ENCODE peak calls at places on chromosomes 4 and X, in nine cellular contexts. R, O, Z, T, H, D, X, A and S are unnamed samples.

GRCh38 chrX:24137192-24137591 is 12.3 kb upstream of the ZFX start:
- DNase-seq in R (no peak), O (no peak), Z (no peak), T (no peak), H (no peak), D (no peak), X (no peak), A (no peak), S (no peak)

GRCh38 chr4:154781126-154781982 is at the start of gene RBM46:
- DNase-seq in R (no peak), O (no peak), Z (no peak), T (no peak), H (peak; percentile 44), D (no peak), X (no peak), A (no peak), S (no peak)

GRCh38 chr4:149708513-149709175 is 107.0 kb downstream of the IQCM start:
- DNase-seq in R (no peak), O (no peak), Z (no peak), T (no peak), H (no peak), D (no peak), X (no peak), A (no peak), S (peak; percentile 67)

GRCh38 chr4:70734971-70735370 is 13.2 kb downstream of the RUFY3 start:
- DNase-seq in R (no peak), O (no peak), Z (no peak), T (no peak), H (no peak), D (no peak), X (no peak), A (no peak), S (no peak)

GRCh38 chr4:96630839-96631238 is 790.9 kb downstream of the PDHA2 start:
- DNase-seq in R (no peak), O (no peak), Z (no peak), T (no peak), H (no peak), D (no peak), X (no peak), A (no peak), S (no peak)

GRCh38 chr4:80831383-80832361 is 198.8 kb upstream of the BMP3 start:
- DNase-seq in R (no peak), O (no peak), Z (no peak), T (no peak), H (no peak), D (no peak), X (no peak), A (no peak), S (no peak)

GRCh38 chr4:113845138-113845537 is 83.6 kb upstream of the CAMK2D start:
- DNase-seq in R (no peak), O (no peak), Z (no peak), T (no peak), H (no peak), D (no peak), X (peak; percentile 22), A (no peak), S (no peak)

GRCh38 chr4:88219099-88219498 is 60.7 kb upstream of the ABCG2 start:
- DNase-seq in R (no peak), O (peak; percentile 63), Z (no peak), T (peak; percentile 47), H (no peak), D (peak; percentile 28), X (peak; percentile 73), A (no peak), S (no peak)

GRCh38 chr4:90183254-90183653 is 56.1 kb downstream of the CCSER1 start:
- DNase-seq in R (no peak), O (no peak), Z (no peak), T (no peak), H (no peak), D (no peak), X (no peak), A (no peak), S (no peak)

GRCh38 chr4:72909461-72909860 is 160.1 kb downstream of the COX18 start:
- DNase-seq in R (no peak), O (no peak), Z (no peak), T (peak; percentile 63), H (no peak), D (no peak), X (no peak), A (no peak), S (no peak)

GRCh38 chr4:20101831-20102230 is 149.9 kb upstream of the SLIT2 start:
- DNase-seq in R (no peak), O (no peak), Z (no peak), T (no peak), H (no peak), D (no peak), X (no peak), A (no peak), S (no peak)

GRCh38 chr4:80989921-80990544 is 40.5 kb upstream of the BMP3 start:
- DNase-seq in R (no peak), O (peak; percentile 72), Z (no peak), T (peak; percentile 43), H (no peak), D (peak; percentile 20), X (peak; percentile 78), A (no peak), S (peak; percentile 37)

GRCh38 chr4:102612824-102613366 is 111.7 kb downstream of the NFKB1 start:
- DNase-seq in R (no peak), O (no peak), Z (no peak), T (no peak), H (no peak), D (no peak), X (no peak), A (no peak), S (no peak)

GRCh38 chrX:144566592-144566991 is 680.7 kb upstream of the SPANXN1 start:
- DNase-seq in R (no peak), O (no peak), Z (no peak), T (no peak), H (no peak), D (no peak), X (no peak), A (no peak), S (no peak)
- TF ChIP-seq CTCF in R (no peak), O (no peak), Z (no peak), T (no peak), H (no peak), D (peak; percentile 8), X (no peak), A (no peak), S (no peak)

GRCh38 chrX:153474266-153474665 is 3.9 kb upstream of the HAUS7 start:
- DNase-seq in R (no peak), O (no peak), Z (no peak), T (peak; percentile 45), H (no peak), D (no peak), X (no peak), A (no peak), S (no peak)

GRCh38 chrX:153473126-153473525 is 2.8 kb upstream of the HAUS7 start:
- DNase-seq in R (no peak), O (no peak), Z (no peak), T (no peak), H (no peak), D (no peak), X (no peak), A (no peak), S (no peak)

GRCh38 chrX:153475751-153476281 is 5.4 kb upstream of the HAUS7 start:
- DNase-seq in R (no peak), O (no peak), Z (no peak), T (no peak), H (no peak), D (no peak), X (no peak), A (no peak), S (no peak)

GRCh38 chrX:153476628-153477027 is 6.3 kb upstream of the HAUS7 start:
- DNase-seq in R (no peak), O (no peak), Z (no peak), T (no peak), H (no peak), D (no peak), X (peak; percentile 76), A (no peak), S (no peak)

GRCh38 chrX:153474718-153475117 is 4.3 kb upstream of the HAUS7 start:
- DNase-seq in R (peak; percentile 48), O (no peak), Z (peak; percentile 65), T (peak; percentile 61), H (peak; percentile 69), D (no peak), X (peak; percentile 73), A (peak; percentile 88), S (no peak)
- H3K4me3 ChIP-seq in R (no peak overlapping the region), O (no peak overlapping the region), Z (peak overlapping the region; percentile 37), T (peak overlapping the region; percentile 31), H (no peak overlapping the region), D (peak overlapping the region; percentile 13), X (no peak overlapping the region), A (peak overlapping the region; percentile 29), S (no peak overlapping the region)

GRCh38 chr4:74536557-74536956 is 91.6 kb downstream of the AREG start:
- DNase-seq in R (no peak), O (no peak), Z (no peak), T (no peak), H (no peak), D (no peak), X (peak; percentile 60), A (no peak), S (no peak)
- TF ChIP-seq CTCF in R (no peak), O (no peak), Z (peak; percentile 11), T (no peak), H (no peak), D (peak; percentile 8), X (peak; percentile 36), A (no peak), S (peak; percentile 47)

DNA sequence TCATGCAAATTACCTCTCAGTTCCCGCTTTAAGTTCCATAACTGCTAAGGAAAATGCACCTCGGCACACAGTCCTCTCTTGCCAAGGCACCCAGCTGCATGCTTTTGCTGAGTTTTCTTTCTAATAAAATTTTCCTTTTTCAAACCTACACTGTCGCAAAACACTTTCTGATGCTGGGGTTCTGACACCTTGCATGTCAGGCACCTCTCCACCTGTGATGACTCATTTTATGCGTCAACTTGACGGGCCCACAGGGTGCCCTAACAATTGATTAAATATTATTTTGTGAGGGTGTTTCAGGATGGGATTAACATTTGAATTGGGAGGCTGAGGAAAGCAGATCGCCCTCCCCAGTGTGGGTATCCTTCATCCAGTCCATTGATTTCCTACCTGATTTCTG is 291.0 kb upstream of the STS start:
- DNase-seq in R (no peak), O (no peak), Z (no peak), T (no peak), H (no peak), D (no peak), X (no peak), A (no peak), S (no peak)
- H3K4me3 ChIP-seq in R (no peak overlapping the region), O (no peak overlapping the region), Z (no peak overlapping the region), T (no peak overlapping the region), H (no peak overlapping the region), D (no peak overlapping the region), X (no peak overlapping the region), A (no peak overlapping the region), S (no peak overlapping the region)

GRCh38 chrX:57929373-57929772 is 19.1 kb upstream of the ZXDA start:
- DNase-seq in R (no peak), O (peak; percentile 10), Z (no peak), T (peak; percentile 7), H (no peak), D (no peak), X (peak; percentile 48), A (no peak), S (no peak)
- TF ChIP-seq CTCF in R (peak; percentile 19), O (peak; percentile 26), Z (peak; percentile 40), T (peak; percentile 19), H (no peak), D (peak; percentile 67), X (peak; percentile 50), A (peak; percentile 28), S (peak; percentile 31)